ENCODE peak calls at places on chromosomes 3 and 15, in seven cellular contexts. One of them, this sample, is unnamed.

GRCh38 chr3:37481986-37482385 is 307.6 kb upstream of the LRRFIP2 start:
- DNase-seq in neural progenitor cell: no peak
- DNase-seq in esophagus squamous epithelium: no peak
- DNase-seq in adrenal gland: no peak
- DNase-seq in A549: no peak
- DNase-seq in SK-N-SH: no peak
- DNase-seq in NT2/D1: no peak
- DNase-seq in this sample: no peak

GRCh38 chr3:27202959-27203358 is 166.2 kb downstream of the NEK10 start:
- DNase-seq in neural progenitor cell: no peak
- DNase-seq in esophagus squamous epithelium: no peak
- DNase-seq in adrenal gland: no peak
- DNase-seq in A549: no peak
- DNase-seq in SK-N-SH: no peak
- DNase-seq in NT2/D1: no peak
- DNase-seq in this sample: no peak

GRCh38 chr15:51536965-51537574 is 85.5 kb downstream of the DMXL2 start:
- DNase-seq in neural progenitor cell: peak
- DNase-seq in esophagus squamous epithelium: no peak
- DNase-seq in adrenal gland: no peak
- DNase-seq in A549: peak
- DNase-seq in SK-N-SH: peak
- DNase-seq in NT2/D1: no peak
- DNase-seq in this sample: no peak

GRCh38 chr3:63565220-63565619 is 87.3 kb upstream of the SNTN start:
- DNase-seq in neural progenitor cell: no peak
- DNase-seq in esophagus squamous epithelium: no peak
- DNase-seq in adrenal gland: no peak
- DNase-seq in A549: no peak
- DNase-seq in SK-N-SH: no peak
- DNase-seq in NT2/D1: no peak
- DNase-seq in this sample: no peak

GRCh38 chr3:182052360-182052759 is 340.6 kb downstream of the SOX2 start:
- DNase-seq in neural progenitor cell: no peak
- DNase-seq in esophagus squamous epithelium: no peak
- DNase-seq in adrenal gland: no peak
- DNase-seq in A549: no peak
- DNase-seq in SK-N-SH: no peak
- DNase-seq in NT2/D1: no peak
- DNase-seq in this sample: no peak

GRCh38 chr3:14698601-14699244 is 23.8 kb downstream of the C3orf20 start:
- DNase-seq in neural progenitor cell: no peak
- DNase-seq in esophagus squamous epithelium: no peak
- DNase-seq in adrenal gland: no peak
- DNase-seq in A549: no peak
- DNase-seq in SK-N-SH: no peak
- DNase-seq in NT2/D1: no peak
- DNase-seq in this sample: no peak

GRCh38 chr15:27454281-27455060 is 483.5 kb downstream of the GABRG3 start:
- DNase-seq in neural progenitor cell: no peak
- DNase-seq in esophagus squamous epithelium: no peak
- DNase-seq in adrenal gland: no peak
- DNase-seq in A549: peak
- DNase-seq in SK-N-SH: no peak
- DNase-seq in NT2/D1: no peak
- DNase-seq in this sample: no peak

GRCh38 chr15:23565395-23566069 is at the start of gene MKRN3:
- DNase-seq in neural progenitor cell: peak
- DNase-seq in esophagus squamous epithelium: no peak
- DNase-seq in adrenal gland: no peak
- DNase-seq in A549: peak
- DNase-seq in SK-N-SH: peak
- DNase-seq in NT2/D1: no peak
- DNase-seq in this sample: no peak

GRCh38 chr15:49830411-49830810 is 209.6 kb downstream of the DTWD1 start:
- DNase-seq in neural progenitor cell: no peak
- DNase-seq in esophagus squamous epithelium: no peak
- DNase-seq in adrenal gland: no peak
- DNase-seq in A549: no peak
- DNase-seq in SK-N-SH: no peak
- DNase-seq in NT2/D1: no peak
- DNase-seq in this sample: no peak

GRCh38 chr15:49827311-49827710 is 206.5 kb downstream of the DTWD1 start:
- DNase-seq in neural progenitor cell: no peak
- DNase-seq in esophagus squamous epithelium: no peak
- DNase-seq in adrenal gland: no peak
- DNase-seq in A549: no peak
- DNase-seq in SK-N-SH: no peak
- DNase-seq in NT2/D1: no peak
- DNase-seq in this sample: peak

GRCh38 chr15:49826640-49827281 is 205.9 kb downstream of the DTWD1 start:
- DNase-seq in neural progenitor cell: no peak
- DNase-seq in esophagus squamous epithelium: no peak
- DNase-seq in adrenal gland: no peak
- DNase-seq in A549: no peak
- DNase-seq in SK-N-SH: no peak
- DNase-seq in NT2/D1: no peak
- DNase-seq in this sample: no peak

GRCh38 chr15:49832421-49832980 is 211.7 kb downstream of the DTWD1 start:
- DNase-seq in neural progenitor cell: peak
- DNase-seq in esophagus squamous epithelium: no peak
- DNase-seq in adrenal gland: peak
- DNase-seq in A549: no peak
- DNase-seq in SK-N-SH: peak
- DNase-seq in NT2/D1: no peak
- DNase-seq in this sample: no peak

GRCh38 chr15:49831206-49831965 is 210.5 kb downstream of the DTWD1 start:
- DNase-seq in neural progenitor cell: no peak
- DNase-seq in esophagus squamous epithelium: no peak
- DNase-seq in adrenal gland: peak
- DNase-seq in A549: no peak
- DNase-seq in SK-N-SH: no peak
- DNase-seq in NT2/D1: no peak
- DNase-seq in this sample: peak
- H3K4me3 ChIP-seq in neural progenitor cell: no peak
- H3K4me3 ChIP-seq in esophagus squamous epithelium: no peak
- H3K4me3 ChIP-seq in adrenal gland: no peak
- H3K4me3 ChIP-seq in A549: no peak
- H3K4me3 ChIP-seq in SK-N-SH: no peak
- H3K4me3 ChIP-seq in NT2/D1: no peak
- H3K4me3 ChIP-seq in this sample: no peak

GRCh38 chr3:141050576-141050912 is 603 bp upstream of the SPSB4 start:
- DNase-seq in neural progenitor cell: peak
- DNase-seq in esophagus squamous epithelium: no peak
- DNase-seq in adrenal gland: no peak
- DNase-seq in A549: no peak
- DNase-seq in SK-N-SH: no peak
- DNase-seq in NT2/D1: no peak
- DNase-seq in this sample: no peak

GRCh38 chr3:141050913-141051632 is at the start of gene SPSB4:
- DNase-seq in neural progenitor cell: peak
- DNase-seq in esophagus squamous epithelium: no peak
- DNase-seq in adrenal gland: peak
- DNase-seq in A549: peak
- DNase-seq in SK-N-SH: peak
- DNase-seq in NT2/D1: peak
- DNase-seq in this sample: no peak

GRCh38 chr3:141052570-141053069 is 1.5 kb downstream of the SPSB4 start:
- DNase-seq in neural progenitor cell: peak
- DNase-seq in esophagus squamous epithelium: no peak
- DNase-seq in adrenal gland: no peak
- DNase-seq in A549: no peak
- DNase-seq in SK-N-SH: peak
- DNase-seq in NT2/D1: no peak
- DNase-seq in this sample: no peak

GRCh38 chr3:141049681-141050080 is 1.5 kb upstream of the SPSB4 start:
- DNase-seq in neural progenitor cell: peak
- DNase-seq in esophagus squamous epithelium: no peak
- DNase-seq in adrenal gland: no peak
- DNase-seq in A549: peak
- DNase-seq in SK-N-SH: peak
- DNase-seq in NT2/D1: no peak
- DNase-seq in this sample: no peak

GRCh38 chr3:141051641-141052569 is 758 bp downstream of the SPSB4 start:
- DNase-seq in neural progenitor cell: peak
- DNase-seq in esophagus squamous epithelium: no peak
- DNase-seq in adrenal gland: no peak
- DNase-seq in A549: no peak
- DNase-seq in SK-N-SH: peak
- DNase-seq in NT2/D1: no peak
- DNase-seq in this sample: no peak
- H3K4me3 ChIP-seq in neural progenitor cell: peak
- H3K4me3 ChIP-seq in esophagus squamous epithelium: peak
- H3K4me3 ChIP-seq in adrenal gland: peak
- H3K4me3 ChIP-seq in A549: peak
- H3K4me3 ChIP-seq in SK-N-SH: peak
- H3K4me3 ChIP-seq in NT2/D1: peak
- H3K4me3 ChIP-seq in this sample: peak

GRCh38 chr3:130895690-130896089 is 1.8 kb downstream of the ATP2C1 start:
- DNase-seq in neural progenitor cell: no peak
- DNase-seq in esophagus squamous epithelium: no peak
- DNase-seq in adrenal gland: no peak
- DNase-seq in A549: no peak
- DNase-seq in SK-N-SH: no peak
- DNase-seq in NT2/D1: no peak
- DNase-seq in this sample: no peak

GRCh38 chr3:130894873-130895330 is 1.0 kb downstream of the ATP2C1 start:
- DNase-seq in neural progenitor cell: peak
- DNase-seq in esophagus squamous epithelium: no peak
- DNase-seq in adrenal gland: no peak
- DNase-seq in A549: no peak
- DNase-seq in SK-N-SH: no peak
- DNase-seq in NT2/D1: no peak
- DNase-seq in this sample: no peak

GRCh38 chr3:130897316-130897715 is 3.4 kb downstream of the ATP2C1 start:
- DNase-seq in neural progenitor cell: no peak
- DNase-seq in esophagus squamous epithelium: no peak
- DNase-seq in adrenal gland: no peak
- DNase-seq in A549: no peak
- DNase-seq in SK-N-SH: no peak
- DNase-seq in NT2/D1: no peak
- DNase-seq in this sample: no peak

GRCh38 chr3:130894130-130894872 is 417 bp downstream of the ATP2C1 start:
- DNase-seq in neural progenitor cell: peak
- DNase-seq in esophagus squamous epithelium: no peak
- DNase-seq in adrenal gland: peak
- DNase-seq in A549: peak
- DNase-seq in SK-N-SH: peak
- DNase-seq in NT2/D1: no peak
- DNase-seq in this sample: peak

DNA sequence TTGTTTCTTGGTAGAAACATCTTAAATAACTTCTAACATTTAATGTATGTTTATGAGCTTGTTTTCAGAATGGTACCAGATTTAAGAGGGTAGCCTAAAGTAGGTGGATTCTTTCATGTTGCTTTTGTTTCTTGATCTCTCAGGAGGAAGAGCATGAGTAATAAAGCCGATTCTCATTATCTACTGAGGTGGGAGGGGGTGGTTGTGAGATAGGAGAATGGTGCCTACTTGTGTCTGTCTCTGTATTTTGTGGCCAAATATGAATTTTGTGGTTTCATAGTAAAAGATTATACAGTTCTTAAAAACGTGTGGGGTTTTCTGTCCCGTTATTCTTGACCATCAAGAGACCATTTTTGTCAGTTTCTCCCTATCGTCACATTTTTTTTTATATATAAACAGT is 2.2 kb downstream of the ATP2C1 start:
- DNase-seq in neural progenitor cell: no peak
- DNase-seq in esophagus squamous epithelium: no peak
- DNase-seq in adrenal gland: no peak
- DNase-seq in A549: no peak
- DNase-seq in SK-N-SH: no peak
- DNase-seq in NT2/D1: no peak
- DNase-seq in this sample: no peak
- H3K4me3 ChIP-seq in neural progenitor cell: peak
- H3K4me3 ChIP-seq in esophagus squamous epithelium: no peak
- H3K4me3 ChIP-seq in adrenal gland: peak
- H3K4me3 ChIP-seq in A549: no peak
- H3K4me3 ChIP-seq in SK-N-SH: peak
- H3K4me3 ChIP-seq in NT2/D1: no peak
- H3K4me3 ChIP-seq in this sample: no peak

GRCh38 chr3:132629928-132630327 is 29.7 kb downstream of the ACAD11 start:
- DNase-seq in neural progenitor cell: no peak
- DNase-seq in esophagus squamous epithelium: no peak
- DNase-seq in adrenal gland: no peak
- DNase-seq in A549: no peak
- DNase-seq in SK-N-SH: no peak
- DNase-seq in NT2/D1: no peak
- DNase-seq in this sample: no peak

GRCh38 chr3:132635052-132635451 is 24.6 kb downstream of the ACAD11 start:
- DNase-seq in neural progenitor cell: no peak
- DNase-seq in esophagus squamous epithelium: no peak
- DNase-seq in adrenal gland: no peak
- DNase-seq in A549: no peak
- DNase-seq in SK-N-SH: no peak
- DNase-seq in NT2/D1: no peak
- DNase-seq in this sample: no peak

GRCh38 chr3:132628157-132628556 is 31.1 kb downstream of the ACKR4 start:
- DNase-seq in neural progenitor cell: no peak
- DNase-seq in esophagus squamous epithelium: no peak
- DNase-seq in adrenal gland: no peak
- DNase-seq in A549: no peak
- DNase-seq in SK-N-SH: no peak
- DNase-seq in NT2/D1: no peak
- DNase-seq in this sample: no peak

GRCh38 chr3:132626955-132627354 is 29.9 kb downstream of the ACKR4 start:
- DNase-seq in neural progenitor cell: no peak
- DNase-seq in esophagus squamous epithelium: no peak
- DNase-seq in adrenal gland: no peak
- DNase-seq in A549: no peak
- DNase-seq in SK-N-SH: no peak
- DNase-seq in NT2/D1: no peak
- DNase-seq in this sample: no peak

DNA sequence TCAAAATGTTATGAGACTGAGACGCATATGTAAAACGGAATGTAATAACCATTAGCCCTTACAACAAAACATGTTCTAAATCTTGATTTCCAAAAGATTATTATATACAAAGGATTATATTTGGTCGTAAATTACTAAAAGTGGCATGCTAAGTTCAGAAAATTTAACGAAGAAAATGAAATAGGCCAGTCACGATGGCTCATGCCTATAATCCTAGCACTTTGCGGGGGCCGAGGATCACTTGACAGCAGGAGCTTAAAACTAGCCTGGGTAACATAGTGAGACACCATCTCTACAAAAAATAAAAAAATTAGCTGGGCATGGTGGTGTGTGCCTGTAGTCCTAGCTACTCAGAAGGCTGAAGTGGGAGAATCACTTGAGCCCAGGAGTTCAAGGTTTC is 29.0 kb downstream of the ACAD11 start:
- DNase-seq in neural progenitor cell: no peak
- DNase-seq in esophagus squamous epithelium: no peak
- DNase-seq in adrenal gland: no peak
- DNase-seq in A549: no peak
- DNase-seq in SK-N-SH: no peak
- DNase-seq in NT2/D1: no peak
- DNase-seq in this sample: no peak
- H3K4me3 ChIP-seq in neural progenitor cell: no peak
- H3K4me3 ChIP-seq in esophagus squamous epithelium: no peak
- H3K4me3 ChIP-seq in adrenal gland: no peak
- H3K4me3 ChIP-seq in A549: no peak
- H3K4me3 ChIP-seq in SK-N-SH: no peak
- H3K4me3 ChIP-seq in NT2/D1: no peak
- H3K4me3 ChIP-seq in this sample: no peak

This sample was measured in uterus.